ENCODE peak calls at places on chromosomes 5 and 9, in eight cellular contexts. Q is Daoy; L is stimulated activated CD4-positive, alpha-beta T cell treated with anti-CD3 and anti-CD28 coated beads, TNF-alpha, amount 100 ng/mL, for 48 hours; N is AG08396; V is H54; K is MCF 10A; U is T-helper 2 cell; G is heart left ventricle. T is an unnamed sample.

GRCh38 chr5:127981498-127981897 is 102.1 kb upstream of the SLC12A2 start:
- DNase-seq in G (no peak), V (no peak), N (no peak), K (no peak), U (no peak), Q (no peak), L (no peak), T (no peak)

GRCh38 chr9:4997196-4997595 is 12.1 kb downstream of the JAK2 start:
- DNase-seq in N (no peak), G (no peak), L (no peak), Q (no peak), K (no peak), V (no peak), U (no peak), T (no peak)

GRCh38 chr5:53211799-53212198 is 102.2 kb upstream of the MOCS2 start:
- DNase-seq in V (peak; percentile 9), Q (peak; percentile 67), G (no peak), L (no peak), U (no peak), N (no peak), K (peak; percentile 50), T (no peak)

GRCh38 chr9:125950880-125951471 is 203.8 kb downstream of the PBX3 start:
- DNase-seq in K (no peak), U (no peak), V (no peak), G (no peak), L (no peak), Q (no peak), N (no peak), T (no peak)

GRCh38 chr5:59729357-59729756 is 164.2 kb downstream of the PDE4D start:
- DNase-seq in L (no peak), K (no peak), U (no peak), V (no peak), Q (no peak), N (no peak), G (no peak), T (no peak)

GRCh38 chr5:168592014-168592368 is 12.8 kb upstream of the PANK3 start:
- DNase-seq in G (no peak), L (no peak), Q (no peak), V (no peak), N (no peak), K (peak; percentile 59), U (no peak), T (no peak)

GRCh38 chr5:87755378-87755777 is 342.6 kb upstream of the CCNH start:
- DNase-seq in N (no peak), Q (no peak), V (no peak), L (no peak), K (no peak), G (no peak), U (no peak), T (peak; percentile 26)

GRCh38 chr5:55535199-55535905 is 588 bp upstream of the PLPP1 start:
- DNase-seq in V (no peak), N (no peak), G (no peak), L (no peak), U (no peak), Q (no peak), K (no peak), T (peak; percentile 77)

GRCh38 chr9:83166369-83166768 is 103.4 kb upstream of the RASEF start:
- DNase-seq in L (no peak), K (peak; percentile 73), N (peak; percentile 5), V (no peak), Q (no peak), G (no peak), U (no peak), T (no peak)

GRCh38 chr5:170219615-170220014 is 13.2 kb upstream of the C5orf58 start:
- DNase-seq in N (no peak), G (no peak), V (peak; percentile 44), K (peak; percentile 55), L (no peak), Q (peak; percentile 51), U (no peak), T (no peak)

GRCh38 chr9:101380295-101380694 is 4.5 kb downstream of the BAAT start:
- DNase-seq in Q (no peak), V (no peak), K (no peak), N (no peak), L (no peak), G (no peak), U (no peak), T (no peak)

GRCh38 chr5:20109326-20109725 is 121.3 kb upstream of the CDH18 start:
- DNase-seq in N (no peak), G (no peak), K (peak; percentile 2), L (no peak), U (no peak), Q (no peak), V (no peak), T (peak; percentile 78)

GRCh38 chr9:36336511-36336910 is 63.6 kb downstream of the RNF38 start:
- DNase-seq in G (no peak), U (no peak), L (no peak), K (peak; percentile 46), V (no peak), N (no peak), Q (no peak), T (no peak)

GRCh38 chr5:142059304-142059940 is 46.6 kb upstream of the GNPDA1 start:
- DNase-seq in U (no peak), K (peak; percentile 53), N (peak; percentile 32), V (no peak), Q (no peak), G (peak; percentile 46), L (no peak), T (peak; percentile 44)

GRCh38 chr5:8525835-8526234 is 656.9 kb downstream of the MTRR start:
- DNase-seq in K (no peak), G (no peak), N (no peak), V (no peak), U (no peak), Q (no peak), L (no peak), T (no peak)

T was measured in cerebellar cortex.